ENCODE peak calls at places on chromosomes 4 and X, in five cellular contexts. C is H1, X is GM12891, H is GM12878, F is K562. T is an unnamed sample.

GRCh38 chrX:73979551-73980131 is 324.3 kb upstream of the ZCCHC13 start:
- DNase-seq in C (no peak), X (no peak), H (no peak), F (no peak), T (no peak)

GRCh38 chrX:153411255-153411987 is at the start of gene ZFP92:
- DNase-seq in C (peak), X (peak), H (no peak), F (peak), T (peak)

GRCh38 chr4:97404876-97405523 is 738.3 kb downstream of the STPG2 start:
- DNase-seq in C (no peak), X (no peak), H (no peak), F (no peak), T (no peak)

GRCh38 chrX:150155396-150156048 is 207.6 kb upstream of the MAMLD1 start:
- DNase-seq in C (no peak), X (no peak), H (no peak), F (no peak), T (no peak)

GRCh38 chrX:13048265-13048664 is 3.8 kb upstream of the FAM9C start:
- DNase-seq in C (no peak), X (no peak), H (no peak), F (no peak), T (no peak)

GRCh38 chrX:13491061-13491460 is 78.3 kb upstream of the EGFL6 start:
- DNase-seq in C (no peak), X (no peak), H (no peak), F (no peak), T (no peak)

GRCh38 chr4:165512464-165512863 is 133.7 kb downstream of the CPE start:
- DNase-seq in C (no peak), X (no peak), H (no peak), F (no peak), T (no peak)

GRCh38 chr4:14908635-14909034 is 93.6 kb upstream of the CPEB2 start:
- DNase-seq in C (no peak), X (no peak), H (no peak), F (no peak), T (no peak)

GRCh38 chr4:15344041-15344440 is 83.8 kb upstream of the C1QTNF7 start:
- DNase-seq in C (no peak), X (no peak), H (no peak), F (no peak), T (no peak)

GRCh38 chr4:127730142-127730913 is at the start of gene SLC25A31:
- DNase-seq in C (no peak), X (no peak), H (no peak), F (no peak), T (no peak)

GRCh38 chr4:21949073-21949457 is 493 bp upstream of the KCNIP4 start:
- DNase-seq in C (peak), X (no peak), H (no peak), F (no peak), T (no peak)

GRCh38 chr4:123554819-123555499 is 158.4 kb downstream of the SPRY1 start:
- DNase-seq in C (no peak), X (no peak), H (no peak), F (no peak), T (no peak)

GRCh38 chrX:23292979-23293651 is 41.5 kb upstream of the PTCHD1 start:
- DNase-seq in C (no peak), X (no peak), H (no peak), F (no peak), T (no peak)

GRCh38 chrX:120752431-120753128 is 122.7 kb upstream of the C1GALT1C1 start:
- DNase-seq in C (no peak), X (no peak), H (no peak), F (no peak), T (no peak)

GRCh38 chrX:13463608-13464007 is 105.8 kb upstream of the EGFL6 start:
- DNase-seq in C (no peak), X (no peak), H (no peak), F (no peak), T (no peak)

GRCh38 chr4:143700060-143700419 is 435 bp downstream of the FREM3 start:
- DNase-seq in C (peak), X (no peak), H (no peak), F (no peak), T (no peak)

GRCh38 chrX:69024931-69025330 is 140.3 kb downstream of the PJA1 start:
- DNase-seq in C (no peak), X (no peak), H (no peak), F (no peak), T (no peak)

GRCh38 chr4:40046311-40046980 is 10.2 kb upstream of the N4BP2 start:
- DNase-seq in C (no peak), X (no peak), H (no peak), F (peak), T (no peak)

GRCh38 chrX:39946822-39947221 is 150.9 kb downstream of the BCOR start:
- DNase-seq in C (no peak), X (no peak), H (no peak), F (no peak), T (no peak)

GRCh38 chr4:173516621-173517612 is 13.1 kb downstream of the HAND2 start:
- DNase-seq in C (peak), X (no peak), H (no peak), F (no peak), T (no peak)

GRCh38 chrX:11049976-11050375 is 61.2 kb upstream of the HCCS start:
- DNase-seq in C (no peak), X (no peak), H (no peak), F (no peak), T (no peak)

GRCh38 chrX:2691543-2692220 is 587 bp downstream of the CD99 start:
- DNase-seq in C (no peak), X (no peak), H (no peak), F (peak), T (no peak)

GRCh38 chr4:114642173-114642780 is 43.7 kb downstream of the UGT8 start:
- DNase-seq in C (no peak), X (no peak), H (no peak), F (no peak), T (no peak)

GRCh38 chrX:124328765-124329164 is 3.7 kb upstream of the TEX13D start:
- DNase-seq in C (no peak), X (no peak), H (no peak), F (no peak), T (no peak)

GRCh38 chrX:1440506-1440905 is 12.2 kb downstream of the ASMTL start:
- DNase-seq in C (no peak), X (no peak), H (no peak), F (no peak), T (no peak)

GRCh38 chrX:118727686-118728339 is 407 bp downstream of the IL13RA1 start:
- DNase-seq in C (no peak), X (no peak), H (no peak), F (peak), T (no peak)

GRCh38 chrX:153444333-153445011 is 1.4 kb downstream of the TREX2 start:
- DNase-seq in C (no peak), X (no peak), H (no peak), F (no peak), T (no peak)

GRCh38 chr4:92265066-92265465 is 38.7 kb upstream of the GRID2 start:
- DNase-seq in C (no peak), X (no peak), H (no peak), F (no peak), T (no peak)

GRCh38 chr4:21802406-21802805 is 146.2 kb downstream of the KCNIP4 start:
- DNase-seq in C (no peak), X (no peak), H (no peak), F (no peak), T (no peak)

GRCh38 chr4:122576261-122577188 is 44.3 kb downstream of the IL21 start:
- DNase-seq in C (no peak), X (no peak), H (no peak), F (peak), T (no peak)

GRCh38 chr4:78568640-78569261 is 17.2 kb downstream of the ANXA3 start:
- DNase-seq in C (no peak), X (no peak), H (peak), F (no peak), T (no peak)

GRCh38 chr4:78517050-78517652 is 34.4 kb upstream of the ANXA3 start:
- DNase-seq in C (no peak), X (no peak), H (no peak), F (peak), T (no peak)

GRCh38 chrX:14496674-14497073 is 32.7 kb upstream of the GLRA2 start:
- DNase-seq in C (no peak), X (no peak), H (no peak), F (no peak), T (no peak)

GRCh38 chr4:8895295-8895694 is 23.7 kb upstream of the HMX1 start:
- DNase-seq in C (no peak), X (no peak), H (no peak), F (no peak), T (no peak)

GRCh38 chrX:49019050-49019449 is 17.0 kb upstream of the GRIPAP1 start:
- DNase-seq in C (no peak), X (no peak), H (no peak), F (no peak), T (no peak)

GRCh38 chr4:14289708-14290107 is 662.2 kb upstream of the BOD1L1 start:
- DNase-seq in C (no peak), X (no peak), H (no peak), F (no peak), T (no peak)

GRCh38 chr4:5724377-5724776 is 13.4 kb downstream of the EVC start:
- DNase-seq in C (no peak), X (no peak), H (no peak), F (no peak), T (no peak)

GRCh38 chr4:158578476-158578875 is 56.8 kb downstream of the RXFP1 start:
- DNase-seq in C (no peak), X (no peak), H (no peak), F (peak), T (no peak)

GRCh38 chr4:1233641-1234277 is 15.2 kb downstream of the CTBP1 start:
- DNase-seq in C (no peak), X (no peak), H (no peak), F (no peak), T (no peak)

GRCh38 chr4:18318682-18319410 is 297.3 kb upstream of the LCORL start:
- DNase-seq in C (no peak), X (no peak), H (no peak), F (no peak), T (no peak)
- TF ChIP-seq POLR2AphosphoS5 in C (no peak), X (no peak), H (no peak), F (no peak), T (no peak)

GRCh38 chr4:28225689-28226353 is 1365.2 kb downstream of the STIM2 start:
- DNase-seq in C (no peak), X (no peak), H (no peak), F (no peak), T (no peak)

GRCh38 chr4:28228575-28228974 is 1367.9 kb downstream of the STIM2 start:
- DNase-seq in C (no peak), X (no peak), H (no peak), F (no peak), T (no peak)

GRCh38 chr4:28229092-28229491 is 1368.5 kb downstream of the STIM2 start:
- DNase-seq in C (no peak), X (no peak), H (no peak), F (no peak), T (no peak)

GRCh38 chr4:28226962-28227361 is 1366.3 kb downstream of the STIM2 start:
- DNase-seq in C (no peak), X (no peak), H (no peak), F (no peak), T (no peak)

DNA sequence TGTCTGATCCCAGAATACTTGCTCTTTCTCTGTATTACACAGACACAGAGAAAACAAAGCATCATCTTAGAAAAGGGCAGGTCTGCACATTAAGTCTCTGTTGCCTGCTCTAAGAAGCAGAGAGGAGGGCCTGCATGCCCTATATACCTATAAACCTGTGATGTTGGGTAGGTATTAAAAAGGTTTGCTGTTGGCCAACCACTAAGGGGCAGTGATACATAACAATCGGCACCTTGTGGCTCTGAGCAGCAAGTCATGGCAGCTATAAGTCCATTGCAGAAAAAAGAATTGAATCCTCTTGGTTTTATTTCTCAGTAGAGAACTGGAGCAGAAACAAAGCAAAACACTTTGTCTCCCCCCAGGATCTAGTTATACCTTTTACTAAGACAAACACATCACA is 1364.4 kb downstream of the STIM2 start:
- DNase-seq in C (no peak), X (no peak), H (no peak), F (no peak), T (no peak)
- TF ChIP-seq TAF1 in C (no peak), X (no peak), H (no peak), F (no peak), T (no peak)

DNA sequence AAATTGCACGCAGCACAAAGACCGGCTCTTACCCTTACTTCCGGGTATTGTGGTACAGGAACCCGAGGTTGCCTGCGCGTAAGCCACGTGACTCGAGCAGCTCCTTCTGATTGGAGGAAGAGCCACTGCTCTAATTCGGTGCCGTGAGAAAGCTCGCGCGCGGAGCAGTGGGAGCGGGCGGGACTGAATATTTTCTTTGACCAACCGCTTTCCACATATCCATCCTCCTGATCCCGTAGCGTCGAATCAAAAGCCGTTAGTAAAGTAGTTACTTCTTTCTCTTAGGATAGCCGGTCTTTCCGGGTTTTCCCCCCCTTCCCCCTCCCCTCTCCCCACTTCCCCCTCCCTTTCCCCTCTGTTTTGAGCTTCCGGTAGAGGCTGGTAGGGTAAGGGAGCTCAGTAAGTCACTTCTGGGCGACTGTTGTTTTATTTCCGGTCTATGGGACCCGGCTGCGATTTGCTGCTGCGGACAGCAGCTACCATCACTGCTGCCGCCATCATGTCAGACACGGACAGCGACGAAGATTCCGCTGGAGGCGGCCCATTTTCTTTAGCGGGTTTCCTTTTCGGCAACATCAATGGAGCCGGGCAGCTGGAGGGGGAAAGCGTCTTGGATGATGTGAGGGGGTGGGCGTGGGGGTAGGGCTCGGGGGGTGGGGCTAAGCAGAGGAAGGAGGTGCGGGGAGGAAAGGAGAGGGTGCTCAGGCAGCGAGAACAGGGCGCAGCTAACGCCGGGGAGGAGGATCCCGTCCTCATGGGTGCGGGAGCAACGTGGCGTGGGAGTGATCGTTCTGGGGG is at the start of gene TAF1:
- DNase-seq in C (peak), X (peak), H (peak), F (peak), T (peak)
- TF ChIP-seq POLR2A in C (peak), X (no peak), H (peak), F (peak), T (peak)

GRCh38 chr4:30855232-30855631 is 135.1 kb downstream of the PCDH7 start:
- DNase-seq in C (no peak), X (no peak), H (no peak), F (no peak), T (no peak)
- TF ChIP-seq POLR2AphosphoS5 in C (no peak), X (no peak), H (no peak), F (no peak), T (no peak)